ENCODE peak calls at places on chromosomes 5 and 9, in seven cellular contexts. R is AG04449, C is GM13977, T is fibroblast of mammary gland, E is psoas muscle, Z is WERI-Rb-1, Y is HFFc6. A is an unnamed sample.
A peak's percentile ranks its signal among the peaks of the same experiment; 100 is the strongest.

GRCh38 chr9:121204121-121204520 is 2.5 kb upstream of the RAB14 start:
- DNase-seq in R (no peak), C (no peak), T (no peak), E (no peak), Z (no peak), Y (no peak), A (no peak)

GRCh38 chr5:54845567-54845941 is 139.8 kb downstream of the ESM1 start:
- DNase-seq in R (no peak), C (no peak), T (peak; percentile 72), E (no peak), Z (peak; percentile 24), Y (peak; percentile 45), A (no peak)

GRCh38 chr5:66969963-66970362 is 226.6 kb downstream of the CD180 start:
- DNase-seq in R (no peak), C (no peak), T (no peak), E (no peak), Z (no peak), Y (no peak), A (no peak)

GRCh38 chr5:10556893-10557746 is 6.8 kb upstream of the ANKRD33B start:
- DNase-seq in R (no peak), C (no peak), T (peak; percentile 61), E (no peak), Z (no peak), Y (no peak), A (no peak)

GRCh38 chr5:96963267-96963666 is 27.4 kb downstream of the LNPEP start:
- DNase-seq in R (no peak), C (no peak), T (peak; percentile 93), E (peak; percentile 76), Z (peak; percentile 23), Y (peak; percentile 67), A (peak; percentile 37)

GRCh38 chr5:669111-669841 is 23.9 kb downstream of the TPPP start:
- DNase-seq in R (no peak), C (peak; percentile 69), T (no peak), E (peak; percentile 75), Z (peak; percentile 68), Y (no peak), A (peak; percentile 65)

GRCh38 chr9:95088421-95089161 is 228.9 kb downstream of the FANCC start:
- DNase-seq in R (no peak), C (no peak), T (peak; percentile 35), E (no peak), Z (no peak), Y (no peak), A (no peak)

GRCh38 chr5:77066191-77066590 is 20.9 kb downstream of the ZBED3 start:
- DNase-seq in R (no peak), C (no peak), T (no peak), E (no peak), Z (no peak), Y (no peak), A (no peak)

GRCh38 chr5:173486355-173486754 is 130.1 kb downstream of the BOD1 start:
- DNase-seq in R (no peak), C (no peak), T (no peak), E (no peak), Z (no peak), Y (no peak), A (no peak)

GRCh38 chr5:150053695-150054392 is 32.5 kb downstream of the CSF1R start:
- DNase-seq in R (no peak), C (no peak), T (no peak), E (peak; percentile 39), Z (no peak), Y (no peak), A (no peak)

GRCh38 chr5:59648949-59649921 is 244.3 kb downstream of the PDE4D start:
- DNase-seq in R (no peak), C (no peak), T (no peak), E (no peak), Z (peak; percentile 53), Y (no peak), A (no peak)

GRCh38 chr9:38053697-38054461 is 15.1 kb downstream of the SHB start:
- DNase-seq in R (no peak), C (no peak), T (no peak), E (no peak), Z (no peak), Y (no peak), A (no peak)

GRCh38 chr5:144156767-144157171 is 13.7 kb downstream of the YIPF5 start:
- DNase-seq in R (no peak), C (no peak), T (no peak), E (no peak), Z (no peak), Y (no peak), A (no peak)

DNA sequence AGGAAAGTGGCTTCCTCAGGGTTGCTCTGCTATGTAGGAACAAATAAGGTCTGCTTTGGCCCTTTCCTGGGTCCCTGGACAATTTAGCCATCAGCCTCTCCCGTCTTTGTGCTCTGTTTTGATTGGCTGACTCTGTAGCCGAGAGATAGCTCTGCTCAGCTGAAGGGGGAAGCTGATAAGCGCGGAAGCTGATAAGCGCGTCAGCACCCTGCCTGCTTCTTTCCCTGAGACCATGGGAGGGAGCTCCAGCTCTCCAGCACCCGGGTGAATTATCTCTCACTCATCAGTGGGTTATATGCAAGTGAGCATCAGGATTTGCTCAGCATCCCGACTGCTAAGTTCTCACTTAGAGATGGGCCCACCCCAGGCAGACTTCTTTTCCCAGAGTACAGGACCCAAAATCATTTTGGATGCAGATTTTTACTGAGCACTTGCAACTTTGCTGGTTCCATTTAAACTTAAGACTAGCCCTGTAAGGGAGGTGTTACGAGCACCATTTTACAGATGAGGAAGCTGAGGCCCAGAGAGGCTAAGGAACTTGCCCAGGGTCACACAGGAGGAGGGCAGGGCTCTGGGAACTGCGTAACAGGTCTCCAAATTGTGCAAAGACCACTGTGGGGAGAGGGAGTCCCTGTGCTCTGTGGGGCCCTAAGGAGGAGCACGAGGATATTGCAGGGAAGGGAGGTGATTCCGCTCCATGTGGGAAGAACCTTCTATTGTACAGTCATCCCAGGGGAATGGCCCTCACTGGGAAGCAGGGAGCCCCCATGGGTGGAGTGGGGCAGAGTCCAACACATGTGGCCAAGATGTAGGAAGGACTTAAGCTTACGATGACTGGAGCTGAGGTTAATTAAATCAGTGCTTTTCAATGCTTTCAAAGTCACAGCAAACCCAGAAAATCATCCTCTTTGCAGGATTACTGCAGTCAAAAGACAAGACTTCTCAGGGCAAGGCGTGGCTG is 83.7 kb upstream of the ORM1 start:
- DNase-seq in R (no peak), C (peak; percentile 46), T (peak; percentile 79), E (no peak), Z (peak; percentile 87), Y (peak; percentile 71), A (no peak)
- TF ChIP-seq CTCF in R (peak; percentile 61), C (no peak), T (peak; percentile 37), E (peak; percentile 20), Z (peak; percentile 92), Y (peak; percentile 51), A (no peak)

GRCh38 chr5:172008689-172009141 is 2.3 kb upstream of the FBXW11 start:
- DNase-seq in R (no peak), C (no peak), T (no peak), E (no peak), Z (no peak), Y (no peak), A (no peak)

GRCh38 chr5:172009536-172010270 is 3.3 kb upstream of the FBXW11 start:
- DNase-seq in R (no peak), C (no peak), T (no peak), E (no peak), Z (no peak), Y (no peak), A (no peak)

GRCh38 chr5:172007795-172008465 is 1.5 kb upstream of the FBXW11 start:
- DNase-seq in R (no peak), C (no peak), T (peak; percentile 76), E (no peak), Z (no peak), Y (peak; percentile 61), A (no peak)

GRCh38 chr5:172007153-172007794 is 836 bp upstream of the FBXW11 start:
- DNase-seq in R (no peak), C (no peak), T (peak; percentile 21), E (no peak), Z (no peak), Y (no peak), A (no peak)

DNA sequence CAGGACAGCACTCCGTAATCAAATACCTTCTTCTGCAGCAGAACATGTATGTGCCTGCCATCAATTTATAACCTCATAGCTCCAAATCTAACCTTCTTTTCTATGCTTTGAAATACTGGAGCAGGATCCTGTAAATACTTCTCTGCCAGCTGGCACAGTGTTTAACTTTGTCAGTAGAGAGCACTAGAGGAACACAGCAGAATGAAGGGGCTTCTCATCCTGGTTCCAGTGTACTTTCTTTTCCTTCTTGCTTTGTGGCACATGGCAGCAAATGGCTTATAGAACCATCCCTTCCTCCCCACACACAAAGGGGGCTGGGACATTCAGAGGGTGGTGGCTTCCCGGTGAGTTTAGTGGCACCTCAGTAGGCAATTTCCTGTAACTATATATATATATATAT is 3.8 kb upstream of the FBXW11 start:
- DNase-seq in R (no peak), C (no peak), T (peak; percentile 26), E (no peak), Z (peak; percentile 11), Y (no peak), A (no peak)
- TF ChIP-seq CTCF in R (no peak), C (no peak), T (no peak), E (no peak), Z (peak; percentile 32), Y (no peak), A (no peak)

GRCh38 chr9:6909186-6909585 is 151.4 kb downstream of the KDM4C start:
- DNase-seq in R (no peak), C (no peak), T (no peak), E (no peak), Z (no peak), Y (no peak), A (no peak)

GRCh38 chr9:6910497-6910896 is 152.7 kb downstream of the KDM4C start:
- DNase-seq in R (no peak), C (no peak), T (no peak), E (no peak), Z (no peak), Y (no peak), A (no peak)

GRCh38 chr9:6910032-6910431 is 152.3 kb downstream of the KDM4C start:
- DNase-seq in R (no peak), C (no peak), T (peak; percentile 36), E (no peak), Z (no peak), Y (peak; percentile 26), A (no peak)

GRCh38 chr9:6905850-6906375 is 148.1 kb downstream of the KDM4C start:
- DNase-seq in R (no peak), C (no peak), T (no peak), E (no peak), Z (no peak), Y (no peak), A (no peak)

DNA sequence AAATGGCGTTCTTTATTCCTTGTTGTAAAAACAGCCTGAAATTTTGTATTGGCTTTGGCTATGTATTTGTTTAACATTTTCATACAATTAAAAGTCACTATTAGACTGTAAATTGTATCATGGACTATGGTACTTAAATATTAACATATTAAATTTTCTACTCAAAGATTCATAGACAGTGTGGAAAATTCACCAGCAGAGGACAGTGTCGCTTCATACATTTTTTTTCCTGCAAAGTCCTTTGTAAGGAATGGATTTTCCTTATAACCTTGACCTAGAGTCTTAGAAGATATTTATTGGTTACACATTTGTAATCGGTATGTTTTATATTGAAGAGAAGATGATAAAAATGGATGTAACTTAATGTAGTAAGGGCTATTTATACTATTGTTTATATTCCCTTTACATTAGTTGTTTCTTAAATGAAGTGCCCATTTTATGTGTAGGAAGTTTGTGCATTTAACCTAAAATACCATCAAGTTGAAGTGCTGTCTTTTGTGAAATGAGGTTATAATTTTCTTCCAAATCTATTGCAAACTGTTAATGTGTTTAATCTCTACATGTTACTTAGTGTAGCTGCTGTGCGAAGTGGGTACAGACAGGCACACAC is 150.1 kb downstream of the KDM4C start:
- DNase-seq in R (no peak), C (no peak), T (peak; percentile 58), E (no peak), Z (no peak), Y (peak; percentile 33), A (no peak)
- TF ChIP-seq CTCF in R (peak; percentile 54), C (peak; percentile 30), T (peak; percentile 90), E (peak; percentile 58), Z (peak; percentile 34), Y (peak; percentile 91), A (peak; percentile 63)

GRCh38 chr5:158839638-158840037 is 260.1 kb downstream of the EBF1 start:
- DNase-seq in R (no peak), C (no peak), T (no peak), E (no peak), Z (no peak), Y (no peak), A (no peak)
- TF ChIP-seq CTCF in R (no peak), C (no peak), T (no peak), E (no peak), Z (no peak), Y (no peak), A (no peak)